ENCODE peak calls at places on chromosomes 7 and 10, in ten cellular contexts. B, V, P, N, O, R, Q, G, E and A are unnamed samples.

GRCh38 chr10:95308389-95309302 is 17.8 kb upstream of the PDLIM1 start:
- DNase-seq in B (no peak), V (peak), P (peak), N (no peak), O (peak), R (no peak), Q (peak), G (peak), E (peak), A (peak)

GRCh38 chr7:53756946-53757345 is 721.5 kb downstream of the POM121L12 start:
- DNase-seq in B (no peak), V (no peak), P (no peak), N (no peak), O (no peak), R (no peak), Q (no peak), G (no peak), E (no peak), A (no peak)

GRCh38 chr10:7408494-7409044 is 2.3 kb downstream of the SFMBT2 start:
- DNase-seq in B (no peak), V (no peak), P (peak), N (no peak), O (peak), R (no peak), Q (no peak), G (no peak), E (no peak), A (peak)

GRCh38 chr7:148151778-148152177 is 438.8 kb upstream of the C7orf33 start:
- DNase-seq in B (no peak), V (no peak), P (no peak), N (no peak), O (no peak), R (no peak), Q (no peak), G (no peak), E (no peak), A (no peak)

GRCh38 chr10:101001225-101002035 is 1.8 kb downstream of the LZTS2 start:
- DNase-seq in B (no peak), V (peak), P (peak), N (no peak), O (no peak), R (no peak), Q (peak), G (peak), E (peak), A (peak)

GRCh38 chr10:93220315-93221170 is 146.8 kb downstream of the CYP26A1 start:
- DNase-seq in B (no peak), V (no peak), P (no peak), N (no peak), O (no peak), R (no peak), Q (no peak), G (no peak), E (no peak), A (no peak)

GRCh38 chr10:64867501-64867962 is 1346.3 kb downstream of the REEP3 start:
- DNase-seq in B (no peak), V (no peak), P (no peak), N (no peak), O (no peak), R (no peak), Q (no peak), G (no peak), E (no peak), A (no peak)

GRCh38 chr10:114694735-114695134 is 36.7 kb upstream of the ABLIM1 start:
- DNase-seq in B (no peak), V (no peak), P (no peak), N (peak), O (peak), R (no peak), Q (no peak), G (no peak), E (no peak), A (peak)

GRCh38 chr7:116271980-116272886 is 61.9 kb downstream of the TES start:
- DNase-seq in B (no peak), V (peak), P (peak), N (no peak), O (peak), R (no peak), Q (peak), G (no peak), E (peak), A (peak)

GRCh38 chr10:119242191-119242590 is 34.8 kb downstream of the GRK5 start:
- DNase-seq in B (no peak), V (no peak), P (no peak), N (no peak), O (no peak), R (no peak), Q (no peak), G (no peak), E (no peak), A (no peak)

GRCh38 chr7:29771081-29771832 is 35.1 kb upstream of the WIPF3 start:
- DNase-seq in B (no peak), V (no peak), P (no peak), N (no peak), O (no peak), R (no peak), Q (no peak), G (no peak), E (no peak), A (no peak)
- H3K4me3 ChIP-seq in B (no peak), V (no peak), P (no peak), N (no peak), O (no peak), R (no peak), Q (no peak), G (no peak), E (no peak), A (no peak)

GRCh38 chr7:90655566-90655965 is 59.4 kb downstream of the CDK14 start:
- DNase-seq in B (no peak), V (peak), P (peak), N (no peak), O (no peak), R (no peak), Q (no peak), G (no peak), E (peak), A (peak)
- H3K4me3 ChIP-seq in B (no peak), V (no peak), P (no peak), N (no peak), O (no peak), R (no peak), Q (no peak), G (no peak), E (no peak), A (no peak)

GRCh38 chr7:29564455-29565185 is 985 bp downstream of the PRR15 start:
- DNase-seq in B (no peak), V (peak), P (peak), N (no peak), O (peak), R (no peak), Q (peak), G (peak), E (peak), A (peak)
- H3K4me3 ChIP-seq in B (no peak), V (peak), P (peak), N (peak), O (peak), R (peak), Q (peak), G (peak), E (peak), A (peak)

GRCh38 chr7:101990811-101991418 is 173.5 kb downstream of the CUX1 start:
- DNase-seq in B (no peak), V (no peak), P (no peak), N (no peak), O (no peak), R (no peak), Q (no peak), G (no peak), E (no peak), A (no peak)
- H3K4me3 ChIP-seq in B (no peak), V (no peak), P (no peak), N (no peak), O (no peak), R (peak), Q (no peak), G (no peak), E (no peak), A (no peak)

GRCh38 chr10:50469288-50469687 is 154.5 kb downstream of the SGMS1 start:
- DNase-seq in B (no peak), V (peak), P (peak), N (no peak), O (no peak), R (no peak), Q (no peak), G (no peak), E (peak), A (no peak)

GRCh38 chr10:50470798-50471582 is 152.8 kb downstream of the SGMS1 start:
- DNase-seq in B (no peak), V (peak), P (peak), N (no peak), O (peak), R (no peak), Q (no peak), G (no peak), E (peak), A (peak)

GRCh38 chr10:50471583-50471975 is 152.2 kb downstream of the SGMS1 start:
- DNase-seq in B (no peak), V (no peak), P (no peak), N (no peak), O (no peak), R (no peak), Q (no peak), G (no peak), E (no peak), A (no peak)

GRCh38 chr10:50469778-50470193 is 154.0 kb downstream of the SGMS1 start:
- DNase-seq in B (no peak), V (peak), P (no peak), N (no peak), O (no peak), R (no peak), Q (no peak), G (no peak), E (peak), A (no peak)

GRCh38 chr10:50470345-50470744 is 153.4 kb downstream of the SGMS1 start:
- DNase-seq in B (no peak), V (no peak), P (no peak), N (no peak), O (no peak), R (no peak), Q (no peak), G (no peak), E (no peak), A (no peak)
- H3K4me3 ChIP-seq in B (no peak), V (no peak), P (no peak), N (no peak), O (no peak), R (no peak), Q (no peak), G (no peak), E (no peak), A (no peak)

DNA sequence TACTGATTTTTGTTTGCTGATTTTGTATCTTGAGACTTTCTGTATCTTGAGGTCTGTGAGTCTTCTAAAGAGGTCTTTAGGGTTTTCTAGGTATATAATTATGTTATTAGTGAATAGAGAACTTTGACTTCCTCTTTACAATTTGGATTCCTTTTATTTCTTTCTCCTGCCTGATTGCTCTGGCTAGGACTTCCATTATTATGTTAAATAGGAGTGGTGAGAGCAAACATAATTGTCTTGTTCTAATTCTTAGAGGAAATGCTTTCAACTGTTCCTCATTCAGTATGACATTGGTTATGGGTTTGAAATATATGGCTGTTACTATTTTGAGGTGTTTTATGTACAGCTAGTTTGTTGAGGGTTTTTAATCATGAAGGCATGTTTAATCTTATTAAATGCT is 308.0 kb upstream of the TEX47 start:
- DNase-seq in B (no peak), V (no peak), P (no peak), N (no peak), O (no peak), R (no peak), Q (no peak), G (no peak), E (no peak), A (no peak)
- H3K4me3 ChIP-seq in B (no peak), V (no peak), P (no peak), N (no peak), O (no peak), R (no peak), Q (no peak), G (no peak), E (no peak), A (no peak)